ENCODE peak calls at places on chromosomes 13 and 19, in ten cellular contexts. R is suprapubic skin, M is fibroblast of the aortic adventitia, G is AG09309, K is aorta, T is HAP-1, F is kidney epithelial cell, Q is IMR-90, C is cardiac fibroblast, I is left ventricle myocardium inferior. L is an unnamed sample.

GRCh38 chr13:114323349-114323748 is 9.0 kb downstream of the CHAMP1 start:
- DNase-seq in R (no peak), M (no peak), G (no peak), K (no peak), T (no peak), F (no peak), Q (no peak), C (no peak), I (no peak), L (no peak)

GRCh38 chr13:31998131-31998530 is 33.4 kb upstream of the FRY start:
- DNase-seq in R (no peak), M (peak), G (no peak), K (no peak), T (no peak), F (no peak), Q (no peak), C (no peak), I (no peak), L (no peak)

GRCh38 chr19:42092350-42092749 is 16.4 kb downstream of the ZNF574 start:
- DNase-seq in R (no peak), M (no peak), G (no peak), K (no peak), T (no peak), F (no peak), Q (no peak), C (peak), I (no peak), L (no peak)

GRCh38 chr19:12838182-12838890 is at the start of gene MAST1:
- DNase-seq in R (no peak), M (no peak), G (no peak), K (no peak), T (peak), F (no peak), Q (no peak), C (no peak), I (no peak), L (peak)

GRCh38 chr19:32020538-32020937 is 324.9 kb upstream of the ZNF507 start:
- DNase-seq in R (no peak), M (no peak), G (no peak), K (no peak), T (no peak), F (no peak), Q (no peak), C (no peak), I (no peak), L (no peak)

GRCh38 chr19:11434703-11435056 is 241 bp downstream of the ODAD3 start:
- DNase-seq in R (no peak), M (no peak), G (no peak), K (no peak), T (no peak), F (no peak), Q (no peak), C (no peak), I (no peak), L (no peak)

GRCh38 chr13:32894589-32895001 is 121.6 kb upstream of the KL start:
- DNase-seq in R (no peak), M (peak), G (peak), K (no peak), T (no peak), F (no peak), Q (peak), C (peak), I (no peak), L (no peak)

GRCh38 chr13:44221657-44222056 is 152.0 kb upstream of the SERP2 start:
- DNase-seq in R (no peak), M (no peak), G (no peak), K (no peak), T (no peak), F (no peak), Q (no peak), C (no peak), I (no peak), L (no peak)

GRCh38 chr19:53485046-53486004 is 17.8 kb downstream of the ZNF813 start:
- DNase-seq in R (no peak), M (no peak), G (no peak), K (no peak), T (no peak), F (no peak), Q (no peak), C (no peak), I (no peak), L (no peak)

GRCh38 chr19:39124136-39124764 is 1.3 kb upstream of the PAK4 start:
- DNase-seq in R (no peak), M (no peak), G (no peak), K (no peak), T (no peak), F (no peak), Q (no peak), C (no peak), I (no peak), L (no peak)

GRCh38 chr19:33406521-33407139 is 33.1 kb downstream of the CEBPG start:
- DNase-seq in R (peak), M (peak), G (no peak), K (peak), T (peak), F (no peak), Q (peak), C (peak), I (peak), L (peak)

GRCh38 chr13:53112522-53112921 is 83.9 kb downstream of the OLFM4 start:
- DNase-seq in R (no peak), M (no peak), G (no peak), K (no peak), T (no peak), F (no peak), Q (no peak), C (no peak), I (no peak), L (no peak)

GRCh38 chr13:34349091-34349722 is 531.3 kb downstream of the RFC3 start:
- DNase-seq in R (peak), M (peak), G (peak), K (peak), T (no peak), F (peak), Q (peak), C (peak), I (peak), L (no peak)

GRCh38 chr13:45356966-45357689 is 16.1 kb upstream of the TPT1 start:
- DNase-seq in R (no peak), M (no peak), G (no peak), K (no peak), T (no peak), F (no peak), Q (no peak), C (no peak), I (no peak), L (no peak)

GRCh38 chr13:103436057-103436654 is 369.9 kb upstream of the SLC10A2 start:
- DNase-seq in R (no peak), M (no peak), G (no peak), K (no peak), T (no peak), F (no peak), Q (no peak), C (no peak), I (no peak), L (no peak)

GRCh38 chr19:52296400-52296772 is 583 bp upstream of the ZNF480 start:
- DNase-seq in R (no peak), M (no peak), G (no peak), K (no peak), T (no peak), F (no peak), Q (no peak), C (no peak), I (no peak), L (no peak)

GRCh38 chr19:29248332-29248844 is 35.4 kb upstream of the UQCRFS1 start:
- DNase-seq in R (peak), M (no peak), G (no peak), K (no peak), T (no peak), F (no peak), Q (no peak), C (no peak), I (no peak), L (no peak)

GRCh38 chr13:87867426-87867825 is 196.3 kb downstream of the SLITRK5 start:
- DNase-seq in R (no peak), M (no peak), G (no peak), K (no peak), T (no peak), F (no peak), Q (no peak), C (no peak), I (no peak), L (no peak)

GRCh38 chr13:112442483-112443090 is 66.4 kb downstream of the SPACA7 start:
- DNase-seq in R (no peak), M (no peak), G (no peak), K (no peak), T (no peak), F (no peak), Q (peak), C (no peak), I (no peak), L (no peak)

GRCh38 chr19:39996218-39996810 is 546 bp upstream of the ZNF546 start:
- DNase-seq in R (no peak), M (peak), G (no peak), K (peak), T (peak), F (peak), Q (peak), C (peak), I (no peak), L (no peak)

GRCh38 chr13:51233117-51233826 is 11.1 kb downstream of the FAM124A start:
- DNase-seq in R (no peak), M (no peak), G (no peak), K (no peak), T (no peak), F (no peak), Q (no peak), C (no peak), I (no peak), L (no peak)

GRCh38 chr13:105410602-105411001 is 1124.9 kb downstream of the EFNB2 start:
- DNase-seq in R (no peak), M (peak), G (peak), K (peak), T (no peak), F (no peak), Q (peak), C (peak), I (peak), L (peak)

GRCh38 chr19:39349326-39349725 is 7.1 kb downstream of the SAMD4B start:
- DNase-seq in R (no peak), M (no peak), G (no peak), K (no peak), T (no peak), F (no peak), Q (no peak), C (no peak), I (no peak), L (no peak)

GRCh38 chr13:26022538-26023292 is 29.1 kb downstream of the SHISA2 start:
- DNase-seq in R (peak), M (peak), G (peak), K (peak), T (no peak), F (peak), Q (peak), C (peak), I (peak), L (peak)

GRCh38 chr13:110006304-110006703 is 219.9 kb upstream of the IRS2 start:
- DNase-seq in R (peak), M (peak), G (no peak), K (no peak), T (no peak), F (peak), Q (peak), C (peak), I (no peak), L (no peak)

GRCh38 chr13:37138169-37138568 is 32.7 kb upstream of the CSNK1A1L start:
- DNase-seq in R (no peak), M (no peak), G (no peak), K (no peak), T (no peak), F (no peak), Q (no peak), C (peak), I (no peak), L (no peak)

GRCh38 chr13:110312669-110313031 is 5.6 kb downstream of the COL4A2 start:
- DNase-seq in R (no peak), M (peak), G (peak), K (no peak), T (no peak), F (peak), Q (peak), C (peak), I (no peak), L (no peak)

GRCh38 chr13:37690361-37690760 is 91.8 kb upstream of the POSTN start:
- DNase-seq in R (no peak), M (no peak), G (no peak), K (no peak), T (no peak), F (no peak), Q (no peak), C (no peak), I (no peak), L (no peak)

GRCh38 chr19:48975947-48976847 is 11.1 kb downstream of the FTL start:
- DNase-seq in R (no peak), M (no peak), G (no peak), K (no peak), T (peak), F (no peak), Q (no peak), C (peak), I (no peak), L (no peak)

GRCh38 chr19:13849991-13850909 is 26.7 kb upstream of the NANOS3 start:
- DNase-seq in R (peak), M (peak), G (no peak), K (peak), T (peak), F (no peak), Q (peak), C (peak), I (peak), L (peak)

GRCh38 chr13:39942177-39942900 is 286.9 kb downstream of the COG6 start:
- DNase-seq in R (no peak), M (no peak), G (no peak), K (no peak), T (no peak), F (no peak), Q (no peak), C (no peak), I (no peak), L (no peak)

GRCh38 chr13:101838305-101838835 is 385.9 kb downstream of the ITGBL1 start:
- DNase-seq in R (no peak), M (no peak), G (no peak), K (no peak), T (no peak), F (no peak), Q (peak), C (peak), I (no peak), L (no peak)

GRCh38 chr19:1254081-1254527 is 5.7 kb downstream of the MIDN start:
- DNase-seq in R (no peak), M (no peak), G (no peak), K (peak), T (no peak), F (no peak), Q (no peak), C (peak), I (no peak), L (peak)

DNA sequence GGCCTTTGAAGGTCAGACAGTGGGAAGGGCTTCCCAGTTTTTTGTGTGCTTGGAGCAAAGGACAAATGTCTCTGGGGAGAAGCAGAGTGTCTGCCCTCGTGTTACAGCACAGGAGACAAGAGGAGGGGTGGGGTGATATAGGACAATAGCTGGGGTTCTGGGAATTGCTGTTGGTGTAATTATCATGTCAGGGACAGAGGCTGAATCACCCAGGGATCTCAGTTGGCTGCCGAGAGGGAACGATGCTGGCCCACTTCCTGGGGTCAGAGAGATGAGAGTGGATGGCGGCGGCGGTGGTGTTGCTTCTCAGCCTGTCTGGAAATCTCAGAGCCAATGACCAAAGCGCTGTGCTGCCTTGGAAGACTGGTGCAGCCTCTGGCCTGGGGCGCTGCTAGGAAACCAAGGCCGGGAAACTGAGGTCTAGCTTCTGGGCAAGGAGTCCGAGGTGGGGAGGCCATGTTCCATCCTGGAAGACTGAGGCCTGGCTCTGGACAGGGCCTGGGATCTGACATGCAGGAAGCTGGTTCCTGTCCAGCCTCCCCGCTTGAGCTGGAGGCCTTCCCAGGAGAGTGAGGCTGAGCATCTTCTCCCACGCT is 1.3 kb downstream of the INAFM1 start:
- DNase-seq in R (peak), M (peak), G (peak), K (peak), T (peak), F (no peak), Q (peak), C (peak), I (peak), L (peak)
- H3K4me3 ChIP-seq in R (peak), M (peak), G (no peak), K (no peak), T (peak), F (no peak), Q (no peak), C (peak), I (peak), L (peak)

DNA sequence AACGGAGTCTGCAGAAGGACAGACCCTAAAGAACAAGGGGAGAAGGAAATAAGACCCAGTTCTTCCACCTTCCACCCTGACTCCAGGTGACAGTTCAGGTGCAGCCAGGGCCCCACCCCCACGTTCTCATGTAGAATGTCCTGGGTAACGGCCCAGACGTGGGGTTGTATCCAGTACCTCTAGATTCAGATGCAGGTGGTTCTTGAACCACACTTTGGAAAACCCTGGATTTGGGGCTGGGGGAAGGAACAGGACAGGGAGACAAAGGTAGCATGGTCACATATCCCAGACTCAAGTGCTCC is 2.2 kb downstream of the DMPK start:
- DNase-seq in R (no peak), M (no peak), G (no peak), K (no peak), T (no peak), F (no peak), Q (no peak), C (no peak), I (no peak), L (no peak)
- H3K4me3 ChIP-seq in R (peak), M (peak), G (peak), K (no peak), T (no peak), F (no peak), Q (no peak), C (no peak), I (peak), L (peak)

GRCh38 chr19:3478409-3479176 is 1.7 kb downstream of the SMIM24 start:
- DNase-seq in R (no peak), M (no peak), G (no peak), K (no peak), T (no peak), F (no peak), Q (no peak), C (no peak), I (no peak), L (no peak)

GRCh38 chr19:3479177-3479818 is 1.0 kb downstream of the SMIM24 start:
- DNase-seq in R (peak), M (no peak), G (no peak), K (no peak), T (peak), F (no peak), Q (no peak), C (peak), I (no peak), L (no peak)

GRCh38 chr19:3481241-3482090 is 1.1 kb upstream of the SMIM24 start:
- DNase-seq in R (no peak), M (no peak), G (no peak), K (no peak), T (no peak), F (no peak), Q (no peak), C (no peak), I (no peak), L (no peak)

GRCh38 chr19:3479819-3480215 is 508 bp downstream of the SMIM24 start:
- DNase-seq in R (no peak), M (no peak), G (no peak), K (no peak), T (no peak), F (no peak), Q (no peak), C (no peak), I (no peak), L (no peak)

GRCh38 chr19:3480383-3481091 is at the start of gene SMIM24:
- DNase-seq in R (no peak), M (no peak), G (no peak), K (no peak), T (no peak), F (no peak), Q (no peak), C (no peak), I (no peak), L (no peak)
- H3K4me3 ChIP-seq in R (no peak), M (no peak), G (no peak), K (no peak), T (no peak), F (peak), Q (no peak), C (no peak), I (no peak), L (no peak)

DNA sequence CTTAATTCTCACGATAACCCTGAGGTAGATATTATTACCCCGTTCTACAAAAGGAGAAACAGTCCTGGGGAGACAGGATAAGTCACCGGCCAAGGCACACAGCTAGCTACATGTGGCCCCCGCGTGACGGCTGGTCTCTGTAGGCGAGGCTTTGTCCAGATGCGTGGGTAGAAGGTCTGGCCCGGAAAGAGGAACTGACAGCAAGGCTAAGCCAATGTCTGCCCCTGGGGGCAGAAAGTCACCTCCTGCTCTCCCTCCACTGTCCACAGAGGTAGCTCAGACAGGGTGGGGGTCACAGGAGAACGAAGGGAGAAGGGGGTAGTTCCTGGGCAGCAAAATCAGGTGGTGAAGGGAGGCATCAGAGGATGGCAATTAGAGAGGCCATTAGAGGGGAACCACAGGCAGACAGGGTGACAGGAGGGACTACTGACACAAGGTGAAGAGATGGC is 1.8 kb downstream of the APOC4 start:
- DNase-seq in R (no peak), M (no peak), G (no peak), K (peak), T (no peak), F (no peak), Q (no peak), C (peak), I (peak), L (peak)
- H3K4me3 ChIP-seq in R (no peak), M (no peak), G (no peak), K (no peak), T (no peak), F (no peak), Q (no peak), C (no peak), I (no peak), L (no peak)

GRCh38 chr19:5955638-5955935 is 22.4 kb downstream of the RANBP3 start:
- DNase-seq in R (no peak), M (peak), G (peak), K (peak), T (no peak), F (no peak), Q (peak), C (no peak), I (no peak), L (no peak)

GRCh38 chr19:5958074-5958850 is 19.7 kb downstream of the RANBP3 start:
- DNase-seq in R (no peak), M (no peak), G (no peak), K (peak), T (no peak), F (no peak), Q (no peak), C (no peak), I (no peak), L (no peak)

GRCh38 chr19:5956323-5956722 is 21.6 kb downstream of the RANBP3 start:
- DNase-seq in R (no peak), M (no peak), G (no peak), K (no peak), T (no peak), F (no peak), Q (no peak), C (no peak), I (no peak), L (no peak)

GRCh38 chr19:5957132-5957531 is 20.8 kb downstream of the RANBP3 start:
- DNase-seq in R (no peak), M (no peak), G (no peak), K (peak), T (no peak), F (no peak), Q (peak), C (no peak), I (no peak), L (no peak)

DNA sequence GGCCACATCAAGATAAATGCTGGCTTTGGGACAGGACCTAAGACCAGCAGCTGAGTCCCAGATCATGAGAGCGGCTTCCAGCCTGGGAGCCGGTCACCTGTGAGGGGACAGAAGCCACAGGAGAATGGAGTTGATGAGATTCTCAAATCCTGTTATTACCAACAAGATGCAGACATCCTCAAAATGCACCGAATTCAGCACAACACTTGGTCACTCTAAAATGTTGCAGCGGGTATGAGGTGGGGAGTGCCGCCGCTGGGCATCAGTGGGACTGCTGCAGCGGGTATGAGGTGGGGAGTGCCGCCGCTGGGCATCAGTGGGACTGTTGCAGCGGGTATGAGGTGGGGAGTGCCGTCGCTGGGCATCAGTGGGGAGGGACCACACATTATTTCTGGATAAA is 21.2 kb downstream of the RANBP3 start:
- DNase-seq in R (no peak), M (no peak), G (no peak), K (peak), T (no peak), F (no peak), Q (no peak), C (no peak), I (no peak), L (no peak)
- H3K4me3 ChIP-seq in R (no peak), M (no peak), G (no peak), K (no peak), T (no peak), F (no peak), Q (no peak), C (no peak), I (no peak), L (no peak)